ENCODE peak calls at places on chromosomes 6 and 20, in six cellular contexts. One of them, this sample, is unnamed.

GRCh38 chr6:124882580-124883393 is 79.5 kb upstream of the RNF217 start:
- DNase-seq in skeletal muscle cell: peak
- DNase-seq in HAP-1: no peak
- DNase-seq in left cardiac atrium: no peak
- DNase-seq in GM23338: no peak
- DNase-seq in fibroblast of lung: peak
- DNase-seq in this sample: no peak

GRCh38 chr6:168097221-168097620 is 18.2 kb upstream of the FRMD1 start:
- DNase-seq in skeletal muscle cell: no peak
- DNase-seq in HAP-1: no peak
- DNase-seq in left cardiac atrium: no peak
- DNase-seq in GM23338: no peak
- DNase-seq in fibroblast of lung: no peak
- DNase-seq in this sample: no peak

GRCh38 chr20:37359331-37359730 is 13.4 kb downstream of the SRC start:
- DNase-seq in skeletal muscle cell: no peak
- DNase-seq in HAP-1: no peak
- DNase-seq in left cardiac atrium: no peak
- DNase-seq in GM23338: no peak
- DNase-seq in fibroblast of lung: no peak
- DNase-seq in this sample: no peak

GRCh38 chr6:129672883-129673631 is 36.9 kb downstream of the ARHGAP18 start:
- DNase-seq in skeletal muscle cell: peak
- DNase-seq in HAP-1: no peak
- DNase-seq in left cardiac atrium: no peak
- DNase-seq in GM23338: no peak
- DNase-seq in fibroblast of lung: peak
- DNase-seq in this sample: peak

GRCh38 chr6:159701413-159701999 is 8.5 kb upstream of the SOD2 start:
- DNase-seq in skeletal muscle cell: peak
- DNase-seq in HAP-1: no peak
- DNase-seq in left cardiac atrium: no peak
- DNase-seq in GM23338: no peak
- DNase-seq in fibroblast of lung: peak
- DNase-seq in this sample: peak

GRCh38 chr6:52904562-52905279 is 4.8 kb downstream of the GSTA3 start:
- DNase-seq in skeletal muscle cell: no peak
- DNase-seq in HAP-1: no peak
- DNase-seq in left cardiac atrium: no peak
- DNase-seq in GM23338: peak
- DNase-seq in fibroblast of lung: no peak
- DNase-seq in this sample: no peak

GRCh38 chr20:50129662-50130345 is 16.9 kb upstream of the UBE2V1 start:
- DNase-seq in skeletal muscle cell: no peak
- DNase-seq in HAP-1: no peak
- DNase-seq in left cardiac atrium: no peak
- DNase-seq in GM23338: no peak
- DNase-seq in fibroblast of lung: no peak
- DNase-seq in this sample: no peak

GRCh38 chr6:5305968-5306626 is 44.8 kb downstream of the FARS2 start:
- DNase-seq in skeletal muscle cell: peak
- DNase-seq in HAP-1: peak
- DNase-seq in left cardiac atrium: no peak
- DNase-seq in GM23338: no peak
- DNase-seq in fibroblast of lung: peak
- DNase-seq in this sample: no peak

GRCh38 chr20:63488331-63489251 is 10.3 kb downstream of the EEF1A2 start:
- DNase-seq in skeletal muscle cell: no peak
- DNase-seq in HAP-1: no peak
- DNase-seq in left cardiac atrium: no peak
- DNase-seq in GM23338: peak
- DNase-seq in fibroblast of lung: no peak
- DNase-seq in this sample: no peak

GRCh38 chr6:40807484-40807883 is 220.3 kb upstream of the LRFN2 start:
- DNase-seq in skeletal muscle cell: no peak
- DNase-seq in HAP-1: no peak
- DNase-seq in left cardiac atrium: no peak
- DNase-seq in GM23338: no peak
- DNase-seq in fibroblast of lung: peak
- DNase-seq in this sample: no peak

GRCh38 chr6:116405147-116405546 is 34.4 kb downstream of the DSE start:
- DNase-seq in skeletal muscle cell: peak
- DNase-seq in HAP-1: no peak
- DNase-seq in left cardiac atrium: no peak
- DNase-seq in GM23338: peak
- DNase-seq in fibroblast of lung: peak
- DNase-seq in this sample: peak

GRCh38 chr6:30926644-30927043 is 5.3 kb downstream of the SFTA2 start:
- DNase-seq in skeletal muscle cell: no peak
- DNase-seq in HAP-1: no peak
- DNase-seq in left cardiac atrium: peak
- DNase-seq in GM23338: no peak
- DNase-seq in fibroblast of lung: peak
- DNase-seq in this sample: no peak

GRCh38 chr6:157911278-157911677 is 70.4 kb upstream of the SYNJ2 start:
- DNase-seq in skeletal muscle cell: no peak
- DNase-seq in HAP-1: no peak
- DNase-seq in left cardiac atrium: no peak
- DNase-seq in GM23338: peak
- DNase-seq in fibroblast of lung: no peak
- DNase-seq in this sample: no peak

GRCh38 chr20:44433751-44434538 is 41.7 kb upstream of the TTPAL start:
- DNase-seq in skeletal muscle cell: no peak
- DNase-seq in HAP-1: no peak
- DNase-seq in left cardiac atrium: no peak
- DNase-seq in GM23338: no peak
- DNase-seq in fibroblast of lung: peak
- DNase-seq in this sample: no peak

GRCh38 chr6:17101422-17102257 is at the start of gene STMND1:
- DNase-seq in skeletal muscle cell: no peak
- DNase-seq in HAP-1: no peak
- DNase-seq in left cardiac atrium: no peak
- DNase-seq in GM23338: peak
- DNase-seq in fibroblast of lung: peak
- DNase-seq in this sample: no peak

GRCh38 chr6:133632206-133632605 is 256.7 kb upstream of the TCF21 start:
- DNase-seq in skeletal muscle cell: peak
- DNase-seq in HAP-1: no peak
- DNase-seq in left cardiac atrium: no peak
- DNase-seq in GM23338: no peak
- DNase-seq in fibroblast of lung: peak
- DNase-seq in this sample: no peak

GRCh38 chr20:54555150-54555549 is 79.8 kb downstream of the DOK5 start:
- DNase-seq in skeletal muscle cell: no peak
- DNase-seq in HAP-1: no peak
- DNase-seq in left cardiac atrium: no peak
- DNase-seq in GM23338: peak
- DNase-seq in fibroblast of lung: no peak
- DNase-seq in this sample: no peak

GRCh38 chr20:31669876-31670275 is 32.2 kb downstream of the COX4I2 start:
- DNase-seq in skeletal muscle cell: no peak
- DNase-seq in HAP-1: no peak
- DNase-seq in left cardiac atrium: no peak
- DNase-seq in GM23338: peak
- DNase-seq in fibroblast of lung: no peak
- DNase-seq in this sample: no peak

GRCh38 chr6:113169484-113169883 is 687.7 kb upstream of the MARCKS start:
- DNase-seq in skeletal muscle cell: no peak
- DNase-seq in HAP-1: no peak
- DNase-seq in left cardiac atrium: no peak
- DNase-seq in GM23338: no peak
- DNase-seq in fibroblast of lung: peak
- DNase-seq in this sample: no peak

GRCh38 chr6:52511572-52512151 is 65.2 kb downstream of the TRAM2 start:
- DNase-seq in skeletal muscle cell: no peak
- DNase-seq in HAP-1: no peak
- DNase-seq in left cardiac atrium: no peak
- DNase-seq in GM23338: no peak
- DNase-seq in fibroblast of lung: peak
- DNase-seq in this sample: no peak

GRCh38 chr6:15308445-15309213 is 62.8 kb downstream of the JARID2 start:
- DNase-seq in skeletal muscle cell: no peak
- DNase-seq in HAP-1: no peak
- DNase-seq in left cardiac atrium: no peak
- DNase-seq in GM23338: no peak
- DNase-seq in fibroblast of lung: peak
- DNase-seq in this sample: no peak

GRCh38 chr6:32886674-32887383 is 32.8 kb downstream of the PSMB9 start:
- DNase-seq in skeletal muscle cell: peak
- DNase-seq in HAP-1: no peak
- DNase-seq in left cardiac atrium: no peak
- DNase-seq in GM23338: no peak
- DNase-seq in fibroblast of lung: peak
- DNase-seq in this sample: peak

GRCh38 chr20:59221049-59221748 is 57.6 kb downstream of the ZNF831 start:
- DNase-seq in skeletal muscle cell: no peak
- DNase-seq in HAP-1: no peak
- DNase-seq in left cardiac atrium: no peak
- DNase-seq in GM23338: peak
- DNase-seq in fibroblast of lung: no peak
- DNase-seq in this sample: no peak

GRCh38 chr6:108350528-108350927 is 55.7 kb downstream of the AFG1L start:
- DNase-seq in skeletal muscle cell: no peak
- DNase-seq in HAP-1: no peak
- DNase-seq in left cardiac atrium: no peak
- DNase-seq in GM23338: no peak
- DNase-seq in fibroblast of lung: no peak
- DNase-seq in this sample: no peak